ENCODE peak calls at places on chromosomes 5 and 9, in nine cellular contexts. One of them, this sample, is unnamed.

GRCh38 chr5:65481171-65481575 is 547 bp downstream of the ADAMTS6 start:
- DNase-seq in IMR-90: no peak
- DNase-seq in GM12891: no peak
- DNase-seq in testis: no peak
- DNase-seq in H54: no peak
- DNase-seq in body of pancreas: no peak
- DNase-seq in adrenal gland: no peak
- DNase-seq in HCT116: no peak
- DNase-seq in right lobe of liver: no peak
- DNase-seq in this sample: no peak

GRCh38 chr9:108727580-108728056 is 128.2 kb downstream of the ACTL7B start:
- DNase-seq in adrenal gland: peak; percentile 21
- DNase-seq in GM12891: no peak
- DNase-seq in HCT116: no peak
- DNase-seq in H54: no peak
- DNase-seq in right lobe of liver: no peak
- DNase-seq in testis: no peak
- DNase-seq in body of pancreas: no peak
- DNase-seq in IMR-90: no peak
- DNase-seq in this sample: no peak

GRCh38 chr9:135526730-135527571 is 5.7 kb downstream of the LCN1 start:
- DNase-seq in right lobe of liver: peak; percentile 48
- DNase-seq in body of pancreas: no peak
- DNase-seq in adrenal gland: no peak
- DNase-seq in H54: no peak
- DNase-seq in IMR-90: no peak
- DNase-seq in HCT116: no peak
- DNase-seq in GM12891: no peak
- DNase-seq in testis: no peak
- DNase-seq in this sample: no peak

GRCh38 chr5:93072831-93073459 is 508.1 kb downstream of the NR2F1-AS1 start:
- DNase-seq in adrenal gland: no peak
- DNase-seq in GM12891: no peak
- DNase-seq in HCT116: no peak
- DNase-seq in testis: no peak
- DNase-seq in right lobe of liver: no peak
- DNase-seq in IMR-90: peak; percentile 67
- DNase-seq in H54: no peak
- DNase-seq in body of pancreas: no peak
- DNase-seq in this sample: no peak

GRCh38 chr5:75052461-75053285 is at the start of gene GCNT4:
- DNase-seq in GM12891: peak; percentile 25
- DNase-seq in adrenal gland: peak; percentile 63
- DNase-seq in HCT116: no peak
- DNase-seq in H54: no peak
- DNase-seq in body of pancreas: peak; percentile 58
- DNase-seq in right lobe of liver: peak; percentile 71
- DNase-seq in IMR-90: peak; percentile 36
- DNase-seq in testis: peak; percentile 67
- DNase-seq in this sample: peak; percentile 94

GRCh38 chr5:67038817-67039603 is 157.6 kb downstream of the CD180 start:
- DNase-seq in IMR-90: peak; percentile 88
- DNase-seq in adrenal gland: no peak
- DNase-seq in H54: no peak
- DNase-seq in GM12891: no peak
- DNase-seq in testis: no peak
- DNase-seq in HCT116: no peak
- DNase-seq in body of pancreas: no peak
- DNase-seq in right lobe of liver: no peak
- DNase-seq in this sample: no peak

GRCh38 chr5:136249678-136250266 is 56.8 kb upstream of the SMIM32 start:
- DNase-seq in right lobe of liver: peak; percentile 62
- DNase-seq in H54: peak; percentile 37
- DNase-seq in IMR-90: peak; percentile 70
- DNase-seq in GM12891: peak; percentile 12
- DNase-seq in body of pancreas: peak; percentile 68
- DNase-seq in testis: peak; percentile 78
- DNase-seq in HCT116: peak; percentile 54
- DNase-seq in adrenal gland: peak; percentile 74
- DNase-seq in this sample: peak; percentile 43

GRCh38 chr5:1546556-1546955 is 22.8 kb upstream of the LPCAT1 start:
- DNase-seq in testis: peak; percentile 12
- DNase-seq in right lobe of liver: no peak
- DNase-seq in GM12891: no peak
- DNase-seq in H54: no peak
- DNase-seq in IMR-90: no peak
- DNase-seq in body of pancreas: no peak
- DNase-seq in HCT116: no peak
- DNase-seq in adrenal gland: no peak
- DNase-seq in this sample: peak; percentile 64

GRCh38 chr9:94672811-94673487 is 33.6 kb upstream of the FBP1 start:
- DNase-seq in adrenal gland: no peak
- DNase-seq in right lobe of liver: no peak
- DNase-seq in body of pancreas: no peak
- DNase-seq in GM12891: no peak
- DNase-seq in HCT116: no peak
- DNase-seq in IMR-90: peak; percentile 67
- DNase-seq in testis: no peak
- DNase-seq in H54: peak; percentile 33
- DNase-seq in this sample: no peak

GRCh38 chr9:26746357-26747072 is 146.1 kb downstream of the CAAP1 start:
- DNase-seq in HCT116: peak; percentile 41
- DNase-seq in H54: peak; percentile 24
- DNase-seq in GM12891: no peak
- DNase-seq in right lobe of liver: no peak
- DNase-seq in adrenal gland: no peak
- DNase-seq in IMR-90: peak; percentile 13
- DNase-seq in testis: no peak
- DNase-seq in body of pancreas: no peak
- DNase-seq in this sample: no peak

GRCh38 chr9:90107021-90107771 is 502.4 kb downstream of the GADD45G start:
- DNase-seq in H54: no peak
- DNase-seq in testis: peak; percentile 43
- DNase-seq in GM12891: no peak
- DNase-seq in IMR-90: no peak
- DNase-seq in adrenal gland: peak; percentile 85
- DNase-seq in body of pancreas: peak; percentile 80
- DNase-seq in right lobe of liver: no peak
- DNase-seq in HCT116: no peak
- DNase-seq in this sample: peak; percentile 73

GRCh38 chr9:20622330-20623020 is at the start of gene MLLT3:
- DNase-seq in right lobe of liver: peak; percentile 97
- DNase-seq in body of pancreas: peak; percentile 95
- DNase-seq in adrenal gland: peak; percentile 97
- DNase-seq in testis: peak; percentile 96
- DNase-seq in H54: peak; percentile 94
- DNase-seq in HCT116: peak; percentile 84
- DNase-seq in GM12891: peak; percentile 79
- DNase-seq in IMR-90: peak; percentile 95
- DNase-seq in this sample: peak; percentile 97
- TF ChIP-seq POLR2A in right lobe of liver: peak; percentile 36
- TF ChIP-seq POLR2A in body of pancreas: peak; percentile 65
- TF ChIP-seq POLR2A in adrenal gland: peak; percentile 51
- TF ChIP-seq POLR2A in testis: no peak
- TF ChIP-seq POLR2A in H54: no peak
- TF ChIP-seq POLR2A in HCT116: peak; percentile 24
- TF ChIP-seq POLR2A in GM12891: no peak
- TF ChIP-seq POLR2A in IMR-90: no peak
- TF ChIP-seq POLR2A in this sample: peak; percentile 38

DNA sequence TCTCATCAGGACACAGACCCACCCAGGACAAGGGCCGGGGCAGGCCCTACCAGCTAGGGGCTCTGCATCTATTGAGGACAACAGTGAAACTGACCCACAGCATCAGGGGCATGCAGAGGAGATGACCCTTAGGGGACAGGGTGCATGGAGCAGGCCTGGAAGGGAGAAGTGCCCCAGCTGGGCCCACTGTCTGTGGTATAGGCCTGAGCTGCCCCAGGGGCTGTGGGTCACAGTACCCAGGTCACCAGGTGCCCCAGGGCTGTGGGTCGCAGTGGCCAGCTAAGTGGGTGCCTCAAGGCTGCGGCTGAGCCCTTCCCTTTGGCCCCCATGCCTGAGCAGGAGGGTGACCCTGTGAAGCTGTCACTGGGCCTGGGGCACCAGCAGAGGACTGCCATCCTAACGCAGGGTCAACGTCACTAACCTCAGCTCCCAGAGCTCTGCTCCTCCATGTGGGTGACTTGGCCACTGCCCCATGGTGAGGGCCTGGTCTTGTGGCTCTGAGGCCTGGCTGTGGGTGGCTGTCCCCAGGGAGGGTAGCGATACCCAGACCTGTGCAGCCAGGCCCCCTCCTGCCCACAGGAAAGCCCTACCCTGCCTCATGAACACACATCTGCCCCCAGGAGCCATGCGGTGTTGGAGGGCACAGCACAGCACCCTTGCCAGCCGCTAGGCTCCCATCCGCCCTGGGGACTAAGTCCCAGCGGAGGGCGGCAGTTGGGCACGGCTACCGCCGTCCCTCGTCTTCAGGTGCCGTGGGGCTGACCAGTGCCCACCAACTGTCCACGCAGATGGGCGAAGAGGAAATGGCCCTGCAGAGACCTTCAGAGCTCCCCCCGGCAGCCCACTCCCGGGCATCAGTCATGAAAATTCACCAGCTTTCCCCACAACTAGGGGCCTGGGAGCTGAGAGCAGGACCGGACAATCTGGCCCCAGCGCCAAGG is 4.9 kb downstream of the EDF1 start:
- DNase-seq in GM12891: no peak
- DNase-seq in body of pancreas: peak; percentile 15
- DNase-seq in adrenal gland: no peak
- DNase-seq in right lobe of liver: peak; percentile 52
- DNase-seq in HCT116: no peak
- DNase-seq in IMR-90: no peak
- DNase-seq in H54: no peak
- DNase-seq in testis: no peak
- DNase-seq in this sample: no peak
- TF ChIP-seq POLR2A in GM12891: no peak
- TF ChIP-seq POLR2A in body of pancreas: no peak
- TF ChIP-seq POLR2A in adrenal gland: no peak
- TF ChIP-seq POLR2A in right lobe of liver: no peak
- TF ChIP-seq POLR2A in HCT116: no peak
- TF ChIP-seq POLR2A in IMR-90: no peak
- TF ChIP-seq POLR2A in H54: no peak
- TF ChIP-seq POLR2A in testis: no peak
- TF ChIP-seq POLR2A in this sample: no peak

DNA sequence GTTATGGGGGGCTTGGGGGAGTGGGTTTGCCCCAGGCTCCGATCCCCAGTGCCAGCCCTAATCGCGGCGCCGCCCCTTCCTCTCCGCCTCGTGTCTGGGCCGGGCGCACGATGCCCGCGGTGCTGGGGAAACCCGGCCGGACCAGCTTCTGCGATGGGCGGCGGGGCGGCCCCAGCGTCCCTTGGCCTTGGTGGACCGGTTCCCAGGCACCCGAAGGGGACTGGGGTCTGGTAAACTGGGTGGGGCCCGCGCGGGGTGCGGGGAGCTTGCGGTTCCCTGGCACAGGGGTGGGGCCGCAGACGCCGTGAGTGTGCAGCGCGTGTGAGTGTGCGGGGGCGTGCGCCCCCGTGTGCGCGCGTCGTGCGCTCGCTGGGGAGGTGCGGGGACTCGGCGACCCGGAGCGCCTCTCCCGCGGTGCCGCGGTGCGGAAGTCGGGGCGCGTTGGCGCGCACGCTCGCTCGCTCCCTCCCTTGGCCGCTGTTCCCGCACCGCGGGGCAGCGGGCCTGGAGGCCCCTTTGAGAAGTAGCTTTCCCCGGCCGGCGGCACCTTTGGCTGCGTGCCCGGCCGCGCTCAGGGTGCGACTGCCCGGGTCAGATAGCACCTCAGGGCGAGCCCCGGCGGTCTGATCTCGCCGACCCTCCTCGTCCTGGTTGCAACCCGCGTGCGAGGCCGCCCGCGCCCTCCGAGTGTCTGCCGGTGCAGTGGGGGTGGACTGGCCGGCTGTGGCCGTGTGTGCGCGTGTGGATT is 568 bp downstream of the MACIR start:
- DNase-seq in right lobe of liver: peak; percentile 72
- DNase-seq in GM12891: peak; percentile 25
- DNase-seq in HCT116: no peak
- DNase-seq in IMR-90: peak; percentile 19
- DNase-seq in body of pancreas: peak; percentile 54
- DNase-seq in H54: peak; percentile 25
- DNase-seq in adrenal gland: peak; percentile 50
- DNase-seq in testis: peak; percentile 54
- DNase-seq in this sample: peak; percentile 60
- TF ChIP-seq POLR2A in right lobe of liver: no peak
- TF ChIP-seq POLR2A in GM12891: no peak
- TF ChIP-seq POLR2A in HCT116: no peak
- TF ChIP-seq POLR2A in IMR-90: no peak
- TF ChIP-seq POLR2A in body of pancreas: no peak
- TF ChIP-seq POLR2A in H54: peak; percentile 21
- TF ChIP-seq POLR2A in adrenal gland: no peak
- TF ChIP-seq POLR2A in testis: no peak
- TF ChIP-seq POLR2A in this sample: no peak

GRCh38 chr5:95962785-95963184 is 1.1 kb upstream of the ELL2 start:
- DNase-seq in H54: no peak
- DNase-seq in testis: no peak
- DNase-seq in adrenal gland: no peak
- DNase-seq in right lobe of liver: no peak
- DNase-seq in body of pancreas: no peak
- DNase-seq in GM12891: no peak
- DNase-seq in IMR-90: no peak
- DNase-seq in HCT116: no peak
- DNase-seq in this sample: no peak
- TF ChIP-seq POLR2A in H54: no peak
- TF ChIP-seq POLR2A in testis: no peak
- TF ChIP-seq POLR2A in adrenal gland: no peak
- TF ChIP-seq POLR2A in right lobe of liver: no peak
- TF ChIP-seq POLR2A in body of pancreas: no peak
- TF ChIP-seq POLR2A in GM12891: no peak
- TF ChIP-seq POLR2A in IMR-90: no peak
- TF ChIP-seq POLR2A in HCT116: no peak
- TF ChIP-seq POLR2A in this sample: no peak

GRCh38 chr9:37496020-37496419 is 10.3 kb downstream of the POLR1E start:
- DNase-seq in adrenal gland: no peak
- DNase-seq in HCT116: no peak
- DNase-seq in body of pancreas: no peak
- DNase-seq in testis: no peak
- DNase-seq in H54: no peak
- DNase-seq in GM12891: no peak
- DNase-seq in right lobe of liver: no peak
- DNase-seq in IMR-90: no peak
- DNase-seq in this sample: no peak
- TF ChIP-seq POLR2A in adrenal gland: no peak
- TF ChIP-seq POLR2A in HCT116: no peak
- TF ChIP-seq POLR2A in body of pancreas: no peak
- TF ChIP-seq POLR2A in testis: no peak
- TF ChIP-seq POLR2A in H54: no peak
- TF ChIP-seq POLR2A in GM12891: no peak
- TF ChIP-seq POLR2A in right lobe of liver: peak; percentile 27
- TF ChIP-seq POLR2A in IMR-90: no peak
- TF ChIP-seq POLR2A in this sample: no peak